ENCODE peak calls at places on chromosome 5, in ten cellular contexts. X is psoas muscle; N is activated CD8-positive, alpha-beta memory T cell treated with anti-CD3 and anti-CD28 coated beads, Interleukin-2, amount 10 ng/mL, durations not matched to agents 7 days and 5 days; E is NCI-H1105; U is GM23248; I is NCI-H1092 treated with DMSO at 0.1 percent for 48 hours; O is KBM-7; Y is hippocampal formation; V is mucosa of gallbladder; Z is fibroblast of pulmonary artery. C is an unnamed sample.

GRCh38 chr5:179375236-179375685 is 30.0 kb upstream of the ADAMTS2 start:
- DNase-seq in N (no peak), X (no peak), Y (no peak), E (no peak), U (no peak), I (no peak), O (no peak), Z (no peak), V (no peak), C (no peak)

GRCh38 chr5:160342413-160342941 is 27.9 kb downstream of the C1QTNF2 start:
- DNase-seq in U (peak), O (no peak), E (no peak), V (peak), I (no peak), Y (no peak), N (no peak), X (no peak), Z (peak), C (no peak)

GRCh38 chr5:93304391-93304790 is 276.6 kb downstream of the NR2F1-AS1 start:
- DNase-seq in O (no peak), Y (no peak), N (no peak), E (no peak), X (no peak), I (no peak), U (no peak), V (no peak), Z (no peak), C (no peak)

GRCh38 chr5:8981016-8981415 is 564.9 kb downstream of the SEMA5A start:
- DNase-seq in I (no peak), U (peak), O (no peak), V (no peak), X (no peak), E (no peak), N (no peak), Z (no peak), Y (no peak), C (no peak)

GRCh38 chr5:173772407-173773059 is 115.6 kb upstream of the CPEB4 start:
- DNase-seq in Z (peak), Y (no peak), O (no peak), U (no peak), N (no peak), V (no peak), E (no peak), I (no peak), X (no peak), C (no peak)

GRCh38 chr5:81154725-81155124 is 78.4 kb upstream of the CKMT2 start:
- DNase-seq in V (no peak), Y (no peak), X (no peak), I (no peak), O (no peak), U (no peak), Z (no peak), N (no peak), E (no peak), C (no peak)

GRCh38 chr5:141490271-141490670 is 1.4 kb downstream of the PCDHGC5 start:
- DNase-seq in E (no peak), Z (no peak), N (no peak), Y (no peak), I (no peak), O (no peak), X (no peak), V (no peak), U (no peak), C (no peak)

GRCh38 chr5:180104131-180104530 is 32.6 kb upstream of the RNF130 start:
- DNase-seq in U (no peak), N (no peak), X (no peak), O (no peak), I (no peak), V (no peak), E (no peak), Y (no peak), Z (no peak), C (no peak)

GRCh38 chr5:172410839-172411238 is 43.5 kb downstream of the SH3PXD2B start:
- DNase-seq in E (no peak), I (no peak), Z (peak), O (no peak), V (no peak), X (no peak), Y (no peak), U (peak), N (no peak), C (no peak)

GRCh38 chr5:84748313-84748712 is 363.6 kb upstream of the EDIL3 start:
- DNase-seq in U (no peak), N (no peak), X (no peak), I (no peak), Z (no peak), O (no peak), V (no peak), Y (no peak), E (no peak), C (no peak)

GRCh38 chr5:61916621-61917620 is 389.1 kb upstream of the KIF2A start:
- DNase-seq in U (peak), O (no peak), N (no peak), Y (no peak), E (no peak), X (no peak), I (no peak), V (no peak), Z (no peak), C (no peak)

GRCh38 chr5:113487411-113487778 is 858 bp downstream of the MCC start:
- DNase-seq in U (peak), V (no peak), N (no peak), Y (no peak), X (no peak), I (no peak), Z (peak), E (no peak), O (no peak), C (peak)

GRCh38 chr5:395156-395920 is 47.6 kb upstream of the EXOC3 start:
- DNase-seq in U (peak), N (no peak), E (no peak), I (no peak), Y (no peak), X (peak), Z (peak), O (no peak), V (no peak), C (no peak)

C was measured in NCI-H748 treated with DMSO at 0.1 percent for 48 hours.